ENCODE peak calls at places on chromosomes 1 and 21, in five cellular contexts. D, J, I, V and K are unnamed samples.
A peak's percentile ranks its signal among the peaks of the same experiment; 100 is the strongest.

GRCh38 chr1:184945034-184945433 is 29.3 kb downstream of the NIBAN1 start:
- DNase-seq in V (no peak), D (no peak), J (peak; percentile 41), I (no peak), K (no peak)

GRCh38 chr1:234849824-234850223 is 239.8 kb upstream of the IRF2BP2 start:
- DNase-seq in D (no peak), J (no peak), V (no peak), I (no peak), K (no peak)

GRCh38 chr1:43978551-43979260 is at the start of gene B4GALT2:
- DNase-seq in V (peak; percentile 92), I (peak; percentile 63), J (peak; percentile 64), D (peak; percentile 68), K (no peak)

GRCh38 chr1:42887366-42887765 is 41.0 kb downstream of the ZNF691 start:
- DNase-seq in D (no peak), V (no peak), J (no peak), I (no peak), K (no peak)

GRCh38 chr1:98005326-98006010 is 84.6 kb upstream of the DPYD start:
- DNase-seq in I (no peak), D (no peak), J (no peak), V (no peak), K (no peak)

GRCh38 chr1:61198554-61198953 is 116.2 kb downstream of the NFIA start:
- DNase-seq in D (no peak), V (no peak), J (no peak), I (no peak), K (no peak)

GRCh38 chr21:28633803-28634572 is 358.7 kb downstream of the LTN1 start:
- DNase-seq in I (no peak), J (no peak), V (no peak), D (no peak), K (no peak)

GRCh38 chr1:72516826-72517225 is 234.5 kb upstream of the NEGR1 start:
- DNase-seq in I (no peak), V (no peak), D (no peak), J (no peak), K (no peak)

GRCh38 chr1:206115791-206116190 is 1.4 kb downstream of the AVPR1B start:
- DNase-seq in D (no peak), I (no peak), V (no peak), J (no peak), K (no peak)

GRCh38 chr1:232339077-232339476 is 290.9 kb downstream of the SIPA1L2 start:
- DNase-seq in D (no peak), J (no peak), V (no peak), I (no peak), K (no peak)

GRCh38 chr1:53663525-53664300 is 75.3 kb downstream of the GLIS1 start:
- DNase-seq in V (no peak), D (no peak), J (no peak), I (no peak), K (no peak)

GRCh38 chr1:202106340-202107284 is 16.1 kb upstream of the GPR37L1 start:
- DNase-seq in J (no peak), I (peak; percentile 83), D (peak; percentile 89), V (peak; percentile 88), K (no peak)

GRCh38 chr1:62435231-62436038 is 1.4 kb upstream of the USP1 start:
- DNase-seq in V (peak; percentile 16), I (peak; percentile 41), J (no peak), D (peak; percentile 9), K (no peak)

GRCh38 chr1:109229531-109230127 is 15.9 kb downstream of the SARS1 start:
- DNase-seq in D (no peak), J (no peak), I (no peak), V (no peak), K (no peak)

GRCh38 chr1:111777301-111777700 is 21.6 kb downstream of the DDX20 start:
- DNase-seq in V (no peak), I (no peak), J (no peak), D (no peak), K (no peak)

GRCh38 chr1:29985376-29985945 is 737.9 kb downstream of the MATN1 start:
- DNase-seq in I (no peak), J (no peak), V (no peak), D (no peak), K (no peak)

GRCh38 chr21:46057710-46058241 is 40.1 kb upstream of the COL6A2 start:
- DNase-seq in V (no peak), D (no peak), I (no peak), J (no peak), K (no peak)

GRCh38 chr1:240027059-240027462 is 64.6 kb upstream of the FMN2 start:
- DNase-seq in I (no peak), J (no peak), V (peak; percentile 38), D (peak; percentile 55), K (no peak)

GRCh38 chr1:19096990-19097389 is 113.1 kb downstream of the UBR4 start:
- DNase-seq in I (no peak), V (no peak), D (no peak), J (no peak), K (no peak)

GRCh38 chr1:19463204-19463803 is 22.0 kb downstream of the CAPZB start:
- DNase-seq in D (no peak), V (no peak), J (no peak), I (no peak), K (peak; percentile 85)

GRCh38 chr1:160651428-160652064 is 4.7 kb upstream of the SLAMF1 start:
- DNase-seq in J (no peak), I (no peak), D (no peak), V (no peak), K (no peak)

GRCh38 chr1:160658956-160659255 is 12.1 kb upstream of the SLAMF1 start:
- DNase-seq in D (no peak), J (no peak), V (no peak), I (no peak), K (no peak)

GRCh38 chr1:206814716-206815341 is 42.5 kb upstream of the IL10 start:
- DNase-seq in J (no peak), D (no peak), V (no peak), I (no peak), K (no peak)

GRCh38 chr21:38820471-38821239 is 14.9 kb downstream of the ETS2 start:
- DNase-seq in V (no peak), J (no peak), I (no peak), D (no peak), K (no peak)

GRCh38 chr21:28734522-28735175 is 258.0 kb downstream of the LTN1 start:
- DNase-seq in V (no peak), D (no peak), J (no peak), I (no peak), K (no peak)

GRCh38 chr1:116944613-116945012 is 34.9 kb downstream of the PTGFRN start:
- DNase-seq in I (no peak), V (no peak), J (no peak), D (no peak), K (no peak)

GRCh38 chr1:115227683-115228082 is 110.4 kb downstream of the NGF start:
- DNase-seq in D (no peak), V (no peak), J (no peak), I (no peak), K (no peak)

GRCh38 chr1:7136166-7136953 is 351.1 kb downstream of the CAMTA1 start:
- DNase-seq in I (no peak), V (no peak), D (no peak), J (no peak), K (no peak)

GRCh38 chr1:9784508-9785133 is 39.1 kb downstream of the CLSTN1 start:
- DNase-seq in J (peak; percentile 42), V (peak; percentile 64), I (no peak), D (peak; percentile 78), K (peak; percentile 63)

GRCh38 chr1:245807954-245808719 is 653.4 kb downstream of the KIF26B start:
- DNase-seq in V (no peak), D (no peak), J (peak; percentile 17), I (no peak), K (no peak)

GRCh38 chr1:48616710-48617109 is 144.7 kb upstream of the SPATA6 start:
- DNase-seq in V (no peak), J (no peak), I (no peak), D (no peak), K (no peak)

GRCh38 chr1:15627343-15627988 is 10.2 kb downstream of the DDI2 start:
- DNase-seq in I (no peak), D (no peak), V (peak; percentile 34), J (no peak), K (no peak)

GRCh38 chr1:170697338-170697715 is 33.4 kb downstream of the PRRX1 start:
- DNase-seq in J (no peak), I (no peak), D (no peak), V (no peak), K (no peak)

GRCh38 chr1:170696591-170697337 is 32.8 kb downstream of the PRRX1 start:
- DNase-seq in V (no peak), D (no peak), J (no peak), I (no peak), K (no peak)

GRCh38 chr1:170699696-170700095 is 35.8 kb downstream of the PRRX1 start:
- DNase-seq in V (no peak), I (no peak), D (no peak), J (no peak), K (no peak)

GRCh38 chr1:170698301-170698700 is 34.4 kb downstream of the PRRX1 start:
- DNase-seq in J (no peak), V (no peak), D (no peak), I (no peak), K (no peak)

GRCh38 chr1:170698711-170699275 is 34.9 kb downstream of the PRRX1 start:
- DNase-seq in J (no peak), D (no peak), V (no peak), I (no peak), K (no peak)
- H3K4me3 ChIP-seq in J (no peak overlapping the region), D (no peak overlapping the region), V (no peak overlapping the region), I (no peak overlapping the region), K (no peak overlapping the region)

GRCh38 chr1:34918609-34919561 is 10.6 kb downstream of the DLGAP3 start:
- DNase-seq in I (no peak), V (peak; percentile 53), J (peak; percentile 47), D (no peak), K (no peak)
- TF ChIP-seq CTCF in I (no peak), V (peak; percentile 23), J (peak; percentile 25), D (no peak), K (no peak)

GRCh38 chr1:12276225-12276624 is 46.4 kb downstream of the VPS13D start:
- DNase-seq in V (peak; percentile 68), J (no peak), I (no peak), D (peak; percentile 37), K (no peak)

GRCh38 chr1:12275370-12275769 is 45.5 kb downstream of the VPS13D start:
- DNase-seq in D (peak; percentile 42), I (peak; percentile 26), J (no peak), V (peak; percentile 67), K (peak; percentile 34)

GRCh38 chr1:12272770-12273169 is 42.9 kb downstream of the VPS13D start:
- DNase-seq in J (no peak), D (no peak), V (no peak), I (no peak), K (no peak)

GRCh38 chr1:12271033-12271432 is 41.2 kb downstream of the VPS13D start:
- DNase-seq in J (no peak), I (no peak), V (no peak), D (no peak), K (no peak)
- H3K36me3 ChIP-seq in J (peaks cover 2% of the 10 kb centered on the region), I (peaks cover under 1% of the 10 kb centered on the region), V (peaks cover 76% of the 10 kb centered on the region), D (no peaks in the 10 kb centered on the region), K (peaks cover 26% of the 10 kb centered on the region)

DNA sequence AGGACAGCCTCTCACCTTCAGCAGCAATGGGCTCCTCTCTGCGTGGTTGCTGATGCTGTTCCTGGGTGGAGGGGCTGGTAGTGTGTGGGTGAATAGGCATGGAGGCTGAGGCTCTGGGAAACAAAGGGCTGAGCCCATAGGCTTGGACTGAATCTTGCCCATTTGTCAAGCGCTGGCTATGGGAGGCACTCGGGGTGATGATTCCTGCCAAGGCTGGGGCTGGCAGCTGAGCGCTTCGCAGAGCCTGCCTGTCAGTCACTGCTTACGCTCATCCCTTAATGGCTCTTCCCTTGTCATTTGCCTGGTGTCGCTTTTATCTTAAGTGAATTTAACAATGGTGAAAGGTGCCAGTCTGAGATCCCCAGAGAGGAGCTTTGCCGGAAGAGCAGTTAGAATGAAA is 353.3 kb downstream of the PBX1 start:
- DNase-seq in D (no peak), I (no peak), J (no peak), V (no peak), K (no peak)
- H3K4me3 ChIP-seq in D (no peak overlapping the region), I (no peak overlapping the region), J (no peak overlapping the region), V (no peak overlapping the region), K (no peak overlapping the region)